ENCODE peak calls at places on chromosome 11, in ten cellular contexts. T is stimulated activated effector memory CD8-positive, alpha-beta T cell treated with anti-CD3 and anti-CD28 coated beads, Interleukin-12 subunit alpha, Interleukin-12 subunit beta, amount 100 ng/mL, for 72 hours; U is T-helper 9 cell; X is HFFc6; M is BJ; V is activated CD4-positive, alpha-beta T cell treated with anti-CD3 and anti-CD28 coated beads, Interleukin-2, amount 50 U/mL, for 24 hours; P is brain microvascular endothelial cell; Q is HTR-8/SVneo; H is iris pigment epithelial cell; L is DMS79. K is an unnamed sample.

GRCh38 chr11:2795491-2795991 is 90.0 kb downstream of the CDKN1C start:
- DNase-seq in U (no peak), M (no peak), H (no peak), T (no peak), Q (no peak), X (no peak), P (no peak), L (no peak), V (no peak), K (no peak)

GRCh38 chr11:119094816-119095065 is 6.9 kb downstream of the DPAGT1 start:
- DNase-seq in V (no peak), H (peak; percentile 89), T (no peak), U (no peak), Q (no peak), M (no peak), X (peak; percentile 87), P (peak; percentile 77), L (no peak), K (peak; percentile 26)

GRCh38 chr11:86478348-86478747 is 103.7 kb downstream of the CCDC81 start:
- DNase-seq in L (no peak), Q (no peak), V (no peak), T (no peak), M (no peak), H (no peak), P (no peak), X (no peak), U (no peak), K (no peak)

GRCh38 chr11:11798586-11799438 is 43.0 kb upstream of the USP47 start:
- DNase-seq in T (peak; percentile 87), Q (peak; percentile 49), M (no peak), H (peak; percentile 74), L (peak; percentile 26), V (peak; percentile 44), P (peak; percentile 80), U (peak; percentile 79), X (peak; percentile 67), K (peak; percentile 56)

GRCh38 chr11:110133182-110133581 is 40.0 kb downstream of the ZC3H12C start:
- DNase-seq in Q (no peak), X (no peak), U (no peak), P (no peak), M (no peak), V (no peak), H (no peak), L (no peak), T (no peak), K (no peak)

GRCh38 chr11:122405788-122406341 is 249.7 kb upstream of the UBASH3B start:
- DNase-seq in L (no peak), H (no peak), M (no peak), T (no peak), U (no peak), P (no peak), X (no peak), V (no peak), Q (no peak), K (no peak)

GRCh38 chr11:13292970-13293369 is 15.4 kb downstream of the BMAL1 start:
- DNase-seq in H (no peak), M (no peak), X (no peak), Q (no peak), P (no peak), V (no peak), U (no peak), T (no peak), L (no peak), K (no peak)

GRCh38 chr11:2912498-2912897 is 16.7 kb downstream of the PHLDA2 start:
- DNase-seq in M (no peak), T (no peak), U (no peak), L (no peak), Q (peak; percentile 90), P (peak; percentile 86), H (peak; percentile 67), V (no peak), X (peak; percentile 64), K (peak; percentile 97)

GRCh38 chr11:73598719-73599379 is 937 bp upstream of the FAM168A start:
- DNase-seq in X (no peak), T (no peak), H (no peak), M (no peak), P (no peak), U (no peak), V (no peak), L (peak; percentile 80), Q (no peak), K (no peak)

GRCh38 chr11:74453373-74453975 is 13.9 kb downstream of the KCNE3 start:
- DNase-seq in M (no peak), U (peak; percentile 28), T (peak; percentile 75), Q (peak; percentile 67), L (peak; percentile 24), P (peak; percentile 60), V (peak; percentile 30), H (peak; percentile 69), X (peak; percentile 25), K (peak; percentile 52)

GRCh38 chr11:40178470-40178869 is 1281.0 kb downstream of the LRRC4C start:
- DNase-seq in H (no peak), P (no peak), V (no peak), L (no peak), U (no peak), T (no peak), X (no peak), Q (no peak), M (no peak), K (no peak)

GRCh38 chr11:95705485-95706124 is 84.0 kb downstream of the FAM76B start:
- DNase-seq in U (peak; percentile 69), Q (peak; percentile 64), L (peak; percentile 89), X (peak; percentile 69), H (peak; percentile 83), P (peak; percentile 83), T (peak; percentile 86), V (peak; percentile 61), M (no peak), K (peak; percentile 58)

GRCh38 chr11:121829159-121829643 is 286.8 kb downstream of the BLID start:
- DNase-seq in Q (peak; percentile 60), V (no peak), X (peak; percentile 97), P (peak; percentile 99), M (peak; percentile 98), L (no peak), T (no peak), U (no peak), H (peak; percentile 99), K (peak; percentile 61)

GRCh38 chr11:69682221-69682620 is 7.1 kb upstream of the LTO1 start:
- DNase-seq in H (no peak), U (no peak), P (no peak), M (no peak), T (no peak), Q (no peak), L (no peak), X (no peak), V (no peak), K (peak; percentile 43)

GRCh38 chr11:103367650-103368049 is 258.4 kb downstream of the DYNC2H1 start:
- DNase-seq in L (no peak), Q (no peak), X (peak; percentile 13), T (no peak), U (no peak), P (no peak), M (peak; percentile 13), H (no peak), V (no peak), K (no peak)

GRCh38 chr11:27718346-27718852 is 18.1 kb upstream of the BDNF start:
- DNase-seq in H (peak; percentile 96), Q (no peak), V (no peak), T (no peak), P (peak; percentile 84), L (peak; percentile 45), X (peak; percentile 88), U (no peak), M (peak; percentile 75), K (peak; percentile 84)

K was measured in A172.